ENCODE peak calls at places on chromosomes 3 and 15, in seven cellular contexts. G is AG10803, C is tibial artery, Y is heart left ventricle, Q is A549, H is cardiac fibroblast, X is mucosa of descending colon. Z is an unnamed sample.

GRCh38 chr3:22156868-22157267 is 405.9 kb upstream of the ZNF385D start:
- DNase-seq in C (no peak), Q (no peak), X (no peak), H (no peak), G (no peak), Y (no peak), Z (no peak)

GRCh38 chr3:40574661-40575060 is 49.9 kb downstream of the ZNF621 start:
- DNase-seq in Y (no peak), Q (no peak), X (no peak), G (peak; percentile 37), C (no peak), H (no peak), Z (no peak)

GRCh38 chr3:196471551-196471950 is 32.0 kb downstream of the RNF168 start:
- DNase-seq in G (peak; percentile 48), C (no peak), Q (no peak), H (peak; percentile 18), X (no peak), Y (no peak), Z (no peak)

GRCh38 chr3:140499114-140499757 is 178.6 kb upstream of the TRIM42 start:
- DNase-seq in C (no peak), H (peak; percentile 39), G (peak; percentile 5), X (no peak), Q (peak; percentile 13), Y (no peak), Z (no peak)

GRCh38 chr3:141499304-141499703 is 12.5 kb downstream of the RASA2 start:
- DNase-seq in Y (no peak), G (no peak), Q (no peak), C (no peak), H (no peak), X (no peak), Z (no peak)

GRCh38 chr3:128195369-128195768 is 42.1 kb downstream of the EEFSEC start:
- DNase-seq in X (no peak), Y (peak; percentile 35), G (no peak), H (no peak), C (no peak), Q (no peak), Z (no peak)

GRCh38 chr3:61901986-61902385 is 340.6 kb downstream of the PTPRG start:
- DNase-seq in H (no peak), Q (no peak), Y (no peak), G (no peak), X (no peak), C (no peak), Z (no peak)

GRCh38 chr15:31399544-31400171 is 73.0 kb downstream of the KLF13 start:
- DNase-seq in Y (no peak), H (peak; percentile 70), X (no peak), G (no peak), C (no peak), Q (no peak), Z (no peak)

GRCh38 chr3:138949002-138949418 is 2.0 kb downstream of the FOXL2NB start:
- DNase-seq in X (no peak), Q (no peak), H (no peak), G (no peak), C (no peak), Y (no peak), Z (no peak)

GRCh38 chr3:145017959-145018358 is 1046.3 kb downstream of the DIPK2A start:
- DNase-seq in C (no peak), H (peak; percentile 21), Q (no peak), Y (no peak), G (no peak), X (no peak), Z (no peak)

GRCh38 chr3:185280572-185281365 is 26.9 kb upstream of the EHHADH start:
- DNase-seq in Y (no peak), Q (peak; percentile 73), X (no peak), H (peak; percentile 77), G (peak; percentile 68), C (no peak), Z (peak; percentile 1)

GRCh38 chr15:89356634-89357298 is 22.1 kb upstream of the POLG start:
- DNase-seq in Y (no peak), G (no peak), X (no peak), H (peak; percentile 22), Q (peak; percentile 60), C (no peak), Z (no peak)

GRCh38 chr3:138593488-138594149 is 441 bp downstream of the CEP70 start:
- DNase-seq in C (no peak), Q (no peak), X (no peak), Y (no peak), G (peak; percentile 3), H (no peak), Z (no peak)

GRCh38 chr3:80550154-80550553 is 782.4 kb upstream of the ROBO1 start:
- DNase-seq in X (no peak), C (no peak), Q (no peak), H (no peak), G (no peak), Y (no peak), Z (no peak)

GRCh38 chr3:45180051-45180450 is 33.9 kb upstream of the CDCP1 start:
- DNase-seq in C (no peak), G (peak; percentile 77), X (no peak), Y (no peak), Q (no peak), H (peak; percentile 63), Z (no peak)

GRCh38 chr3:157248590-157249425 is 88.9 kb upstream of the CCNL1 start:
- DNase-seq in H (peak; percentile 91), Q (peak; percentile 27), Y (peak; percentile 70), X (no peak), G (peak; percentile 75), C (no peak), Z (no peak)

GRCh38 chr15:52417501-52417900 is 111.2 kb downstream of the MYO5A start:
- DNase-seq in C (no peak), G (peak; percentile 72), X (no peak), Y (no peak), Q (no peak), H (peak; percentile 68), Z (no peak)

GRCh38 chr3:127044996-127045395 is 62.1 kb downstream of the PLXNA1 start:
- DNase-seq in Q (peak; percentile 13), Y (peak; percentile 20), H (no peak), G (no peak), X (peak; percentile 41), C (peak; percentile 63), Z (no peak)

GRCh38 chr15:63487076-63487757 is 17.2 kb upstream of the USP3 start:
- DNase-seq in G (peak; percentile 68), H (peak; percentile 80), Q (peak; percentile 90), C (peak; percentile 93), Y (peak; percentile 91), X (peak; percentile 92), Z (peak; percentile 86)

GRCh38 chr3:136120373-136121348 is 75.5 kb downstream of the MSL2 start:
- DNase-seq in Q (no peak), Y (no peak), X (no peak), H (no peak), C (no peak), G (peak; percentile 29), Z (no peak)

GRCh38 chr3:62128028-62128427 is 245.3 kb downstream of the FEZF2 start:
- DNase-seq in G (peak; percentile 65), X (no peak), Y (no peak), C (peak; percentile 72), Q (no peak), H (no peak), Z (no peak)

GRCh38 chr3:23942546-23942945 is 2.5 kb upstream of the NR1D2 start:
- DNase-seq in C (no peak), G (no peak), H (no peak), Y (no peak), Q (no peak), X (no peak), Z (no peak)

GRCh38 chr3:23944861-23945652 is at the start of gene NR1D2:
- DNase-seq in Q (peak; percentile 79), H (peak; percentile 71), X (peak; percentile 91), C (peak; percentile 92), Y (peak; percentile 92), G (peak; percentile 81), Z (peak; percentile 78)

GRCh38 chr3:23945903-23946751 is 1.0 kb downstream of the NR1D2 start:
- DNase-seq in H (peak; percentile 97), X (peak; percentile 99), C (peak; percentile 99), Y (peak; percentile 99), Q (peak; percentile 97), G (peak; percentile 97), Z (peak; percentile 97)

GRCh38 chr3:23944007-23944760 is 902 bp upstream of the NR1D2 start:
- DNase-seq in H (no peak), C (no peak), G (no peak), Q (no peak), X (no peak), Y (no peak), Z (peak; percentile 5)

DNA sequence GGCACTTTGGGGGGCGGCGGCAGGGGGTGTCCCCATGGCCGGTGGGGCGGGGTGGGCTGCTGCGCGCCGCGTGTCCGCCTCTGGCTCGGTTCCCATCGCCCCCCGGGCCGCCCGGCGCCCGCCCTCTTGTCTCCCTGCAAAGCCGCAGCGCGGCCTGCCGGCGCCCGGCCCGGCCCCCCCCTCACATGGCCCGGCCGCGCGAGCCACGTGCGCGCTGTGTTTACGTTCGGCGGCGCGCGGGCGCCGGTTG is 492 bp downstream of the NR1D2 start:
- DNase-seq in Y (no peak), Q (no peak), H (no peak), C (no peak), X (no peak), G (no peak), Z (no peak)
- H3K4me3 ChIP-seq in Y (peak overlapping the region; percentile 74), Q (peak overlapping the region; percentile 72), H (peak overlapping the region; percentile 74), C (peak overlapping the region; percentile 92), X (peak overlapping the region; percentile 54), G (peak overlapping the region; percentile 77), Z (no peak overlapping the region)

GRCh38 chr3:58586776-58587192 is 9.6 kb upstream of the FAM107A start:
- DNase-seq in G (no peak), C (no peak), H (no peak), Q (no peak), Y (no peak), X (no peak), Z (no peak)
- H3K4me3 ChIP-seq in G (no peak overlapping the region), C (peak overlapping the region; percentile 9), H (no peak overlapping the region), Q (no peak overlapping the region), Y (no peak overlapping the region), X (no peak overlapping the region), Z (no peak overlapping the region)

DNA sequence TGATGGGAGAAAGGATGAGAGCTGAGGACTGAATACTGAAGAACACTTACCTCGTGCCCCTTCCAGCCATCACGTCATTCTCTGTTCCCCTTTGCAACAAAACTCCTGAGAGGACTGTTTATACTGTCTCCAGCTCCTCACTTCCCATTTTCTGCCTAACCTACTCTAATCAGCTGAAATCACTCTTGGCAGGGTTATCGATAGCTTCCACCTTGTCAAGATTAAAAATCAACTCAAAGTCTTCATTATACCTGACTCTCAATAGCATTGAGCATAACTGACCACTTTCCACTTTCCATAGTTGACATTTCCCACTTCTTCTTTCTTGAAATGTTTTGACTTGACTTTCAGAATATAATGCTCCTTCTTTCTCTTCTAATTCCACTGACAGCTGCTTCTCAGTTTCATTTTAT is 4.3 kb downstream of the BTBD1 start:
- DNase-seq in Q (no peak), H (no peak), Y (no peak), X (no peak), G (no peak), C (no peak), Z (no peak)
- H3K4me3 ChIP-seq in Q (no peak overlapping the region), H (no peak overlapping the region), Y (no peak overlapping the region), X (no peak overlapping the region), G (no peak overlapping the region), C (no peak overlapping the region), Z (peak overlapping the region; percentile 98)

DNA sequence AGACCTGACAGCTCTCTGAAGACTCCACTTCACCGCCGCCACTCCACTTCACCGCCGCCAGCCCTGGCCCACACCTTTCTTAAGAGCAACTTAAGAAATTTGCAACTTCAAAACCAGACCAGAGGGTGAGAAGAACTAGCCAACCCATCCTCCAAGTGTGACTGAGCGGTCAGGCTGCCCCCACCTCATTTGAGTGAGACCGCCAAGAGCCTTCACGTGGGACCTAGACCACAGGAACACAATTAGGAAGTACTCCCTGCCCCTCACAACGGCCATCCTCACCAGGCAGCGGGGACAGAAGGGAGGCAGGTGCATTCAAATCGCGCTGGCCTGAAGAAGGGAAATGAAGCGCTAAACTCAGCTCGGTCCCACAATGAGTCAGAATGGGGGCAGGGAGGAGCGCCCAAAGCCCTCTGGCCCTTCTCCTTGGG is 156.8 kb upstream of the BCL6 start:
- DNase-seq in H (no peak), X (no peak), Q (no peak), G (no peak), Y (no peak), C (no peak), Z (no peak)
- H3K4me3 ChIP-seq in H (no peak overlapping the region), X (no peak overlapping the region), Q (no peak overlapping the region), G (no peak overlapping the region), Y (no peak overlapping the region), C (no peak overlapping the region), Z (no peak overlapping the region)

Z was measured in CD4-positive, CD25-positive, alpha-beta regulatory T cell.